ENCODE peak calls at places on chromosomes 4 and X, in eight cellular contexts. R is uterus, A is neural crest cell, D is hepatocyte, F is NCI-H1694 treated with DMSO at 0.1 percent for 48 hours, E is NAMALWA, S is head of caudate nucleus, M is T-helper 2 cell. K is an unnamed sample.

GRCh38 chr4:126784966-126785580 is 847.7 kb upstream of the INTU start:
- DNase-seq in R (no peak), F (no peak), D (no peak), S (no peak), M (no peak), E (no peak), A (no peak), K (no peak)

GRCh38 chrX:47030339-47030738 is 47.9 kb upstream of the RGN start:
- DNase-seq in D (peak), R (no peak), A (peak), M (no peak), E (peak), F (peak), S (no peak), K (no peak)

GRCh38 chr4:176726803-176727202 is 65.9 kb downstream of the VEGFC start:
- DNase-seq in S (no peak), D (peak), A (no peak), R (no peak), F (no peak), M (no peak), E (no peak), K (no peak)

GRCh38 chr4:119210760-119211159 is 1.8 kb upstream of the USP53 start:
- DNase-seq in D (no peak), R (no peak), F (no peak), S (no peak), M (no peak), A (no peak), E (no peak), K (no peak)

GRCh38 chr4:85681194-85681803 is 206.3 kb downstream of the ARHGAP24 start:
- DNase-seq in A (no peak), M (no peak), S (peak), F (no peak), D (no peak), R (no peak), E (peak), K (no peak)

GRCh38 chr4:93960916-93961315 is 132.4 kb downstream of the ATOH1 start:
- DNase-seq in R (no peak), A (no peak), D (no peak), F (no peak), S (no peak), E (no peak), M (no peak), K (no peak)

GRCh38 chrX:40167240-40168182 is 69.8 kb upstream of the BCOR start:
- DNase-seq in D (peak), S (peak), F (no peak), E (no peak), R (peak), A (no peak), M (no peak), K (no peak)

GRCh38 chr4:94826206-94826605 is 68.5 kb downstream of the BMPR1B start:
- DNase-seq in R (no peak), E (no peak), D (no peak), M (no peak), F (no peak), A (no peak), S (no peak), K (no peak)

GRCh38 chr4:107956011-107956410 is 24.7 kb downstream of the CYP2U1 start:
- DNase-seq in D (no peak), M (no peak), E (no peak), R (no peak), S (no peak), A (no peak), F (no peak), K (no peak)

GRCh38 chrX:143781103-143781502 is 60.6 kb upstream of the SPANXN2 start:
- DNase-seq in R (no peak), D (peak), E (no peak), S (no peak), M (no peak), F (no peak), A (no peak), K (no peak)

GRCh38 chr4:7647932-7648812 is 213.4 kb upstream of the PSAPL1 start:
- DNase-seq in D (peak), F (peak), S (no peak), E (no peak), M (no peak), R (no peak), A (no peak), K (no peak)

GRCh38 chr4:144611850-144612249 is 34.1 kb upstream of the HHIP start:
- DNase-seq in S (peak), M (no peak), R (no peak), E (peak), F (no peak), A (peak), D (peak), K (no peak)

GRCh38 chr4:74364649-74365491 is at the start of gene EREG:
- DNase-seq in E (no peak), M (no peak), R (no peak), D (peak), F (no peak), A (peak), S (peak), K (no peak)

GRCh38 chrX:56798866-56799864 is 70.1 kb downstream of the NBDY start:
- DNase-seq in R (peak), F (no peak), S (no peak), E (no peak), A (no peak), D (no peak), M (no peak), K (no peak)

GRCh38 chr4:121071640-121072037 is 696 bp downstream of the NDNF start:
- DNase-seq in S (no peak), M (no peak), F (no peak), E (no peak), D (no peak), R (no peak), A (no peak), K (no peak)

GRCh38 chr4:73481356-73481755 is at the start of gene AFM:
- DNase-seq in A (no peak), M (no peak), R (no peak), S (no peak), D (no peak), F (no peak), E (no peak), K (no peak)

GRCh38 chr4:93894995-93895394 is 66.4 kb downstream of the ATOH1 start:
- DNase-seq in A (no peak), D (no peak), F (no peak), R (no peak), S (no peak), M (no peak), E (no peak), K (no peak)

GRCh38 chr4:91502365-91502764 is 801.4 kb upstream of the GRID2 start:
- DNase-seq in E (peak), A (no peak), F (peak), S (no peak), M (no peak), R (no peak), D (peak), K (no peak)

GRCh38 chrX:56728752-56729151 is 291 bp upstream of the NBDY start:
- DNase-seq in E (peak), F (no peak), D (peak), A (peak), M (no peak), S (no peak), R (peak), K (no peak)

GRCh38 chr4:3291969-3292570 is 751 bp upstream of the RGS12 start:
- DNase-seq in E (no peak), D (peak), M (no peak), F (no peak), A (peak), S (peak), R (peak), K (no peak)

GRCh38 chrX:38796926-38797325 is 4.3 kb upstream of the MID1IP1 start:
- DNase-seq in D (no peak), E (no peak), R (no peak), A (no peak), F (no peak), M (no peak), S (no peak), K (no peak)